ENCODE peak calls at places on chromosome 1, in five cellular contexts. X is neural crest cell, T is OCI-M1, E is mesendoderm, H is Peyer's patch. J is an unnamed sample.

GRCh38 chr1:206963119-206963712 is 7.0 kb downstream of the FCAMR start:
- DNase-seq in E (no peak), H (no peak), T (no peak), X (no peak), J (no peak)

GRCh38 chr1:231612393-231613089 is 14.0 kb upstream of the DISC1 start:
- DNase-seq in X (no peak), H (peak), E (no peak), T (peak), J (no peak)

GRCh38 chr1:215118081-215118480 is 35.5 kb downstream of the KCNK2 start:
- DNase-seq in X (no peak), T (no peak), H (no peak), E (no peak), J (no peak)

GRCh38 chr1:20058531-20058930 is 11.5 kb upstream of the PLA2G5 start:
- DNase-seq in T (peak), X (no peak), H (peak), E (no peak), J (peak)

GRCh38 chr1:11058595-11059165 is 1.1 kb downstream of the SRM start:
- DNase-seq in E (no peak), X (no peak), T (no peak), H (no peak), J (no peak)

GRCh38 chr1:168743001-168743400 is 14.0 kb upstream of the DPT start:
- DNase-seq in E (no peak), H (no peak), T (no peak), X (no peak), J (no peak)

GRCh38 chr1:193905288-193906085 is 719.1 kb upstream of the B3GALT2 start:
- DNase-seq in T (peak), X (no peak), H (no peak), E (no peak), J (no peak)

GRCh38 chr1:190717055-190717454 is 239.4 kb upstream of the BRINP3 start:
- DNase-seq in X (no peak), H (no peak), E (no peak), T (no peak), J (no peak)

GRCh38 chr1:44831516-44831915 is 11.5 kb downstream of the PTCH2 start:
- DNase-seq in H (no peak), E (no peak), T (no peak), X (no peak), J (no peak)

GRCh38 chr1:158203693-158204457 is 23.2 kb downstream of the CD1D start:
- DNase-seq in H (peak), T (peak), E (peak), X (no peak), J (peak)

GRCh38 chr1:180221461-180221860 is 8.6 kb upstream of the LHX4 start:
- DNase-seq in H (no peak), X (no peak), T (no peak), E (no peak), J (no peak)

J was measured in AG09309.